ENCODE peak calls at places on chromosomes 16 and 17, in seven cellular contexts. One of them, this sample, is unnamed.

GRCh38 chr17:7703584-7704574 is 1.1 kb upstream of the EFNB3 start:
- DNase-seq in H9: peak
- DNase-seq in mesendoderm: peak
- DNase-seq in H1: peak
- DNase-seq in mesenchymal stem cell: peak
- DNase-seq in neuronal stem cell: peak
- DNase-seq in trophoblast cell: peak
- DNase-seq in this sample: no peak

GRCh38 chr17:72726936-72727335 is 365.6 kb downstream of the SLC39A11 start:
- DNase-seq in H9: no peak
- DNase-seq in mesendoderm: no peak
- DNase-seq in H1: no peak
- DNase-seq in mesenchymal stem cell: peak
- DNase-seq in neuronal stem cell: no peak
- DNase-seq in trophoblast cell: no peak
- DNase-seq in this sample: peak

GRCh38 chr16:4085405-4085970 is 30.8 kb downstream of the ADCY9 start:
- DNase-seq in H9: no peak
- DNase-seq in mesendoderm: peak
- DNase-seq in H1: no peak
- DNase-seq in mesenchymal stem cell: no peak
- DNase-seq in neuronal stem cell: no peak
- DNase-seq in trophoblast cell: peak
- DNase-seq in this sample: no peak

GRCh38 chr17:16506188-16506587 is 14.2 kb upstream of the LRRC75A start:
- DNase-seq in H9: no peak
- DNase-seq in mesendoderm: no peak
- DNase-seq in H1: no peak
- DNase-seq in mesenchymal stem cell: no peak
- DNase-seq in neuronal stem cell: no peak
- DNase-seq in trophoblast cell: no peak
- DNase-seq in this sample: no peak

GRCh38 chr17:41687828-41688640 is 651 bp upstream of the EIF1 start:
- DNase-seq in H9: no peak
- DNase-seq in mesendoderm: no peak
- DNase-seq in H1: no peak
- DNase-seq in mesenchymal stem cell: peak
- DNase-seq in neuronal stem cell: no peak
- DNase-seq in trophoblast cell: peak
- DNase-seq in this sample: peak

GRCh38 chr17:75693500-75694481 is 26.7 kb downstream of the SAP30BP start:
- DNase-seq in H9: peak
- DNase-seq in mesendoderm: peak
- DNase-seq in H1: no peak
- DNase-seq in mesenchymal stem cell: peak
- DNase-seq in neuronal stem cell: peak
- DNase-seq in trophoblast cell: no peak
- DNase-seq in this sample: peak

GRCh38 chr16:65510241-65510640 is 388.4 kb upstream of the CDH11 start:
- DNase-seq in H9: no peak
- DNase-seq in mesendoderm: peak
- DNase-seq in H1: no peak
- DNase-seq in mesenchymal stem cell: no peak
- DNase-seq in neuronal stem cell: no peak
- DNase-seq in trophoblast cell: no peak
- DNase-seq in this sample: no peak

GRCh38 chr17:64074704-64075484 is 54.5 kb upstream of the ICAM2 start:
- DNase-seq in H9: no peak
- DNase-seq in mesendoderm: no peak
- DNase-seq in H1: no peak
- DNase-seq in mesenchymal stem cell: peak
- DNase-seq in neuronal stem cell: no peak
- DNase-seq in trophoblast cell: peak
- DNase-seq in this sample: peak

GRCh38 chr17:70100983-70101382 is 26.0 kb downstream of the KCNJ16 start:
- DNase-seq in H9: no peak
- DNase-seq in mesendoderm: no peak
- DNase-seq in H1: no peak
- DNase-seq in mesenchymal stem cell: no peak
- DNase-seq in neuronal stem cell: no peak
- DNase-seq in trophoblast cell: no peak
- DNase-seq in this sample: no peak

GRCh38 chr17:5283531-5284315 is 1.6 kb downstream of the RABEP1 start:
- DNase-seq in H9: no peak
- DNase-seq in mesendoderm: peak
- DNase-seq in H1: no peak
- DNase-seq in mesenchymal stem cell: peak
- DNase-seq in neuronal stem cell: no peak
- DNase-seq in trophoblast cell: peak
- DNase-seq in this sample: peak

GRCh38 chr16:49652441-49653175 is 203.3 kb downstream of the ZNF423 start:
- DNase-seq in H9: no peak
- DNase-seq in mesendoderm: peak
- DNase-seq in H1: no peak
- DNase-seq in mesenchymal stem cell: peak
- DNase-seq in neuronal stem cell: no peak
- DNase-seq in trophoblast cell: peak
- DNase-seq in this sample: no peak

GRCh38 chr17:81379523-81379942 is 15.7 kb upstream of the BAHCC1 start:
- DNase-seq in H9: no peak
- DNase-seq in mesendoderm: no peak
- DNase-seq in H1: no peak
- DNase-seq in mesenchymal stem cell: no peak
- DNase-seq in neuronal stem cell: no peak
- DNase-seq in trophoblast cell: peak
- DNase-seq in this sample: no peak

GRCh38 chr17:7786866-7787265 is 47.2 kb upstream of the KDM6B start:
- DNase-seq in H9: no peak
- DNase-seq in mesendoderm: no peak
- DNase-seq in H1: no peak
- DNase-seq in mesenchymal stem cell: no peak
- DNase-seq in neuronal stem cell: no peak
- DNase-seq in trophoblast cell: no peak
- DNase-seq in this sample: no peak

GRCh38 chr17:72826602-72827001 is 265.9 kb downstream of the SLC39A11 start:
- DNase-seq in H9: no peak
- DNase-seq in mesendoderm: peak
- DNase-seq in H1: no peak
- DNase-seq in mesenchymal stem cell: peak
- DNase-seq in neuronal stem cell: no peak
- DNase-seq in trophoblast cell: peak
- DNase-seq in this sample: peak

GRCh38 chr17:57329380-57330214 is 73.3 kb downstream of the MSI2 start:
- DNase-seq in H9: no peak
- DNase-seq in mesendoderm: no peak
- DNase-seq in H1: no peak
- DNase-seq in mesenchymal stem cell: peak
- DNase-seq in neuronal stem cell: no peak
- DNase-seq in trophoblast cell: peak
- DNase-seq in this sample: peak

GRCh38 chr17:79945591-79946255 is 89.9 kb downstream of the TBC1D16 start:
- DNase-seq in H9: no peak
- DNase-seq in mesendoderm: no peak
- DNase-seq in H1: no peak
- DNase-seq in mesenchymal stem cell: no peak
- DNase-seq in neuronal stem cell: no peak
- DNase-seq in trophoblast cell: no peak
- DNase-seq in this sample: no peak

GRCh38 chr17:29617481-29618271 is 5.0 kb downstream of the CORO6 start:
- DNase-seq in H9: peak
- DNase-seq in mesendoderm: peak
- DNase-seq in H1: no peak
- DNase-seq in mesenchymal stem cell: peak
- DNase-seq in neuronal stem cell: no peak
- DNase-seq in trophoblast cell: peak
- DNase-seq in this sample: peak

GRCh38 chr16:383326-384020 is 1.7 kb upstream of the PGAP6 start:
- DNase-seq in H9: peak
- DNase-seq in mesendoderm: peak
- DNase-seq in H1: peak
- DNase-seq in mesenchymal stem cell: peak
- DNase-seq in neuronal stem cell: no peak
- DNase-seq in trophoblast cell: peak
- DNase-seq in this sample: no peak

GRCh38 chr16:82150569-82150968 is 19.5 kb downstream of the MPHOSPH6 start:
- DNase-seq in H9: no peak
- DNase-seq in mesendoderm: no peak
- DNase-seq in H1: no peak
- DNase-seq in mesenchymal stem cell: no peak
- DNase-seq in neuronal stem cell: no peak
- DNase-seq in trophoblast cell: no peak
- DNase-seq in this sample: no peak

GRCh38 chr17:64950871-64951270 is 31.6 kb upstream of the LRRC37A3 start:
- DNase-seq in H9: no peak
- DNase-seq in mesendoderm: no peak
- DNase-seq in H1: no peak
- DNase-seq in mesenchymal stem cell: no peak
- DNase-seq in neuronal stem cell: no peak
- DNase-seq in trophoblast cell: no peak
- DNase-seq in this sample: peak

GRCh38 chr17:45131616-45132301 is 556 bp downstream of the PLCD3 start:
- DNase-seq in H9: peak
- DNase-seq in mesendoderm: peak
- DNase-seq in H1: no peak
- DNase-seq in mesenchymal stem cell: peak
- DNase-seq in neuronal stem cell: peak
- DNase-seq in trophoblast cell: peak
- DNase-seq in this sample: no peak

GRCh38 chr17:46138470-46138869 is 54.8 kb downstream of the KANSL1 start:
- DNase-seq in H9: no peak
- DNase-seq in mesendoderm: no peak
- DNase-seq in H1: no peak
- DNase-seq in mesenchymal stem cell: no peak
- DNase-seq in neuronal stem cell: no peak
- DNase-seq in trophoblast cell: no peak
- DNase-seq in this sample: no peak

GRCh38 chr17:46139365-46140210 is 53.6 kb downstream of the KANSL1 start:
- DNase-seq in H9: no peak
- DNase-seq in mesendoderm: no peak
- DNase-seq in H1: no peak
- DNase-seq in mesenchymal stem cell: no peak
- DNase-seq in neuronal stem cell: no peak
- DNase-seq in trophoblast cell: no peak
- DNase-seq in this sample: no peak

GRCh38 chr17:46135126-46135812 is 58.0 kb downstream of the KANSL1 start:
- DNase-seq in H9: no peak
- DNase-seq in mesendoderm: no peak
- DNase-seq in H1: no peak
- DNase-seq in mesenchymal stem cell: no peak
- DNase-seq in neuronal stem cell: no peak
- DNase-seq in trophoblast cell: no peak
- DNase-seq in this sample: no peak

GRCh38 chr17:46136820-46137219 is 56.4 kb downstream of the KANSL1 start:
- DNase-seq in H9: no peak
- DNase-seq in mesendoderm: no peak
- DNase-seq in H1: no peak
- DNase-seq in mesenchymal stem cell: no peak
- DNase-seq in neuronal stem cell: no peak
- DNase-seq in trophoblast cell: no peak
- DNase-seq in this sample: no peak

GRCh38 chr17:46135879-46136562 is 57.2 kb downstream of the KANSL1 start:
- DNase-seq in H9: no peak
- DNase-seq in mesendoderm: no peak
- DNase-seq in H1: no peak
- DNase-seq in mesenchymal stem cell: no peak
- DNase-seq in neuronal stem cell: no peak
- DNase-seq in trophoblast cell: no peak
- DNase-seq in this sample: no peak
- H2BK5ac ChIP-seq in H9: no peak
- H2BK5ac ChIP-seq in mesendoderm: no peak
- H2BK5ac ChIP-seq in H1: no peak
- H2BK5ac ChIP-seq in mesenchymal stem cell: no peak
- H2BK5ac ChIP-seq in neuronal stem cell: no peak
- H2BK5ac ChIP-seq in trophoblast cell: no peak
- H2BK5ac ChIP-seq in this sample: no peak

GRCh38 chr17:17524091-17524490 is 27.9 kb upstream of the RASD1 start:
- DNase-seq in H9: no peak
- DNase-seq in mesendoderm: no peak
- DNase-seq in H1: no peak
- DNase-seq in mesenchymal stem cell: no peak
- DNase-seq in neuronal stem cell: no peak
- DNase-seq in trophoblast cell: no peak
- DNase-seq in this sample: no peak

GRCh38 chr17:17525331-17525730 is 29.1 kb upstream of the RASD1 start:
- DNase-seq in H9: no peak
- DNase-seq in mesendoderm: no peak
- DNase-seq in H1: no peak
- DNase-seq in mesenchymal stem cell: no peak
- DNase-seq in neuronal stem cell: no peak
- DNase-seq in trophoblast cell: no peak
- DNase-seq in this sample: no peak

GRCh38 chr17:17523714-17524075 is 27.5 kb upstream of the RASD1 start:
- DNase-seq in H9: no peak
- DNase-seq in mesendoderm: no peak
- DNase-seq in H1: no peak
- DNase-seq in mesenchymal stem cell: no peak
- DNase-seq in neuronal stem cell: no peak
- DNase-seq in trophoblast cell: no peak
- DNase-seq in this sample: no peak

GRCh38 chr17:17520599-17521232 is 24.5 kb upstream of the RASD1 start:
- DNase-seq in H9: no peak
- DNase-seq in mesendoderm: no peak
- DNase-seq in H1: no peak
- DNase-seq in mesenchymal stem cell: no peak
- DNase-seq in neuronal stem cell: no peak
- DNase-seq in trophoblast cell: no peak
- DNase-seq in this sample: no peak

GRCh38 chr17:17523001-17523713 is 27.0 kb upstream of the RASD1 start:
- DNase-seq in H9: peak
- DNase-seq in mesendoderm: peak
- DNase-seq in H1: no peak
- DNase-seq in mesenchymal stem cell: no peak
- DNase-seq in neuronal stem cell: no peak
- DNase-seq in trophoblast cell: no peak
- DNase-seq in this sample: no peak
- H2BK5ac ChIP-seq in H9: no peak
- H2BK5ac ChIP-seq in mesendoderm: no peak
- H2BK5ac ChIP-seq in H1: peak
- H2BK5ac ChIP-seq in mesenchymal stem cell: no peak
- H2BK5ac ChIP-seq in neuronal stem cell: no peak
- H2BK5ac ChIP-seq in trophoblast cell: no peak
- H2BK5ac ChIP-seq in this sample: no peak

DNA sequence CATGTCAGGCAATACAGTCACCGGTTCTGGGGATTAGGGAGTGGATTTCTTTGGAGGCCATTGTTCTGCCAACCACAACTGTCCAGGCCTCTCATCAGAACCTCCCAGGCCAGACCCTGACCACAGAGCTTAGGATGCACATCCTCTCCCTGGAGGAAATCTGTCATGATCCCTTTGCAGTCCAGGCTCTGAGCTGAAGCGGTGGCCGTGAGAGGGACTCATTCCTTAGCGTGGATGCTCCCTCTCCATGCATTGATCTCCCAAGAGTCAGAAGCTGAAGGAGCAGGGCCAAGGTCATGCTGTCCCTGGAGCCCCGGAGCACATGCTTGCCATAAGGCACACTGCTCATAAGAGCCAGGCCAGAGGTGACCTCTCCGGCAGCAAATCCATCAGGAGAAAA is 181.4 kb downstream of the COPRS start:
- DNase-seq in H9: peak
- DNase-seq in mesendoderm: no peak
- DNase-seq in H1: no peak
- DNase-seq in mesenchymal stem cell: no peak
- DNase-seq in neuronal stem cell: no peak
- DNase-seq in trophoblast cell: no peak
- DNase-seq in this sample: no peak
- H2BK5ac ChIP-seq in H9: no peak
- H2BK5ac ChIP-seq in mesendoderm: no peak
- H2BK5ac ChIP-seq in H1: no peak
- H2BK5ac ChIP-seq in mesenchymal stem cell: no peak
- H2BK5ac ChIP-seq in neuronal stem cell: no peak
- H2BK5ac ChIP-seq in trophoblast cell: no peak
- H2BK5ac ChIP-seq in this sample: no peak

GRCh38 chr17:67221062-67221998 is 23.7 kb downstream of the HELZ start:
- DNase-seq in H9: no peak
- DNase-seq in mesendoderm: peak
- DNase-seq in H1: no peak
- DNase-seq in mesenchymal stem cell: peak
- DNase-seq in neuronal stem cell: no peak
- DNase-seq in trophoblast cell: peak
- DNase-seq in this sample: peak
- H2BK5ac ChIP-seq in H9: no peak
- H2BK5ac ChIP-seq in mesendoderm: no peak
- H2BK5ac ChIP-seq in H1: no peak
- H2BK5ac ChIP-seq in mesenchymal stem cell: no peak
- H2BK5ac ChIP-seq in neuronal stem cell: no peak
- H2BK5ac ChIP-seq in trophoblast cell: no peak
- H2BK5ac ChIP-seq in this sample: no peak